ENCODE peak calls at places on chromosome 20, in four cellular contexts. M is GM23338, B is astrocyte, E is H1. O is an unnamed sample.

GRCh38 chr20:63574156-63574828 is at the start of gene HELZ2:
- DNase-seq in M (peak; percentile 84), B (peak; percentile 16), E (no peak), O (no peak)

GRCh38 chr20:16028923-16029322 is 544.3 kb downstream of the KIF16B start:
- DNase-seq in M (no peak), B (no peak), E (no peak), O (no peak)

GRCh38 chr20:32790751-32791057 is 28.5 kb downstream of the DNMT3B start:
- DNase-seq in M (no peak), B (no peak), E (no peak), O (no peak)

GRCh38 chr20:10171864-10172751 is 46.5 kb upstream of the SNAP25 start:
- DNase-seq in M (peak; percentile 71), B (peak; percentile 47), E (no peak), O (no peak)

GRCh38 chr20:4507288-4507719 is 214.4 kb upstream of the PRND start:
- DNase-seq in M (no peak), B (peak; percentile 97), E (no peak), O (no peak)

GRCh38 chr20:48635791-48636267 is 192.0 kb downstream of the PREX1 start:
- DNase-seq in M (peak; percentile 82), B (no peak), E (peak; percentile 41), O (no peak)

GRCh38 chr20:33444797-33445560 is 1.4 kb upstream of the SNTA1 start:
- DNase-seq in M (peak; percentile 46), B (no peak), E (no peak), O (no peak)

GRCh38 chr20:63750807-63751470 is 11.4 kb downstream of the SLC2A4RG start:
- DNase-seq in M (peak; percentile 57), B (no peak), E (no peak), O (no peak)

GRCh38 chr20:13611726-13612125 is 27.0 kb downstream of the TASP1 start:
- DNase-seq in M (no peak), B (no peak), E (no peak), O (no peak)

GRCh38 chr20:38905375-38905774 is 20.8 kb upstream of the FAM83D start:
- DNase-seq in M (no peak), B (no peak), E (no peak), O (no peak)

GRCh38 chr20:38897267-38897666 is 28.9 kb upstream of the FAM83D start:
- DNase-seq in M (no peak), B (no peak), E (no peak), O (no peak)

GRCh38 chr20:38900606-38901005 is 25.6 kb upstream of the FAM83D start:
- DNase-seq in M (no peak), B (no peak), E (no peak), O (no peak)

GRCh38 chr20:38903335-38903734 is 22.9 kb upstream of the FAM83D start:
- DNase-seq in M (no peak), B (no peak), E (no peak), O (no peak)

DNA sequence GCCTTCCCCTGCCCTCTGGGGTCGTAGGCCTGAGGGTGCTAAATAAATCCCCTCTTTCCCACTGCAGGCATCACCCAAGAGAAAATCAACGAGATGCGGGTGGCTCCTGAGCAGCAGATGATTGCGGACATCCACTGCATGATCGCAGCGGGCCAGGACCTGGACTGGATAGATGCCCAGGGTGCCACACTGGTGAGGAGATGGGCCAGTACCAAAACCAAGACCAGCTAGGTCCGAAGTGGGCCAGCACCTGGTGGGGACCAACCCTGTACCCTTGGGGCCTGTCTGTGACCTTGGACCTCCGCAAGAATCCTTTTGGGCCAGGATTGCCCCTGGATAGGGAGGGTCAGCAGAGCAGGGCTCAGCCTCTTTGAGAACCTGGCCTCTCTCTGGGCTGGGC is 23.6 kb upstream of the FAM83D start:
- DNase-seq in M (no peak), B (no peak), E (no peak), O (no peak)
- TF ChIP-seq CTCF in M (no peak), B (no peak), E (no peak), O (no peak)

GRCh38 chr20:39176457-39176856 is 214.3 kb downstream of the DHX35 start:
- DNase-seq in M (no peak), B (no peak), E (no peak), O (no peak)
- H2AFZ ChIP-seq in M (no peak overlapping the region), B (no peak overlapping the region), E (no peak overlapping the region), O (no peak overlapping the region)

DNA sequence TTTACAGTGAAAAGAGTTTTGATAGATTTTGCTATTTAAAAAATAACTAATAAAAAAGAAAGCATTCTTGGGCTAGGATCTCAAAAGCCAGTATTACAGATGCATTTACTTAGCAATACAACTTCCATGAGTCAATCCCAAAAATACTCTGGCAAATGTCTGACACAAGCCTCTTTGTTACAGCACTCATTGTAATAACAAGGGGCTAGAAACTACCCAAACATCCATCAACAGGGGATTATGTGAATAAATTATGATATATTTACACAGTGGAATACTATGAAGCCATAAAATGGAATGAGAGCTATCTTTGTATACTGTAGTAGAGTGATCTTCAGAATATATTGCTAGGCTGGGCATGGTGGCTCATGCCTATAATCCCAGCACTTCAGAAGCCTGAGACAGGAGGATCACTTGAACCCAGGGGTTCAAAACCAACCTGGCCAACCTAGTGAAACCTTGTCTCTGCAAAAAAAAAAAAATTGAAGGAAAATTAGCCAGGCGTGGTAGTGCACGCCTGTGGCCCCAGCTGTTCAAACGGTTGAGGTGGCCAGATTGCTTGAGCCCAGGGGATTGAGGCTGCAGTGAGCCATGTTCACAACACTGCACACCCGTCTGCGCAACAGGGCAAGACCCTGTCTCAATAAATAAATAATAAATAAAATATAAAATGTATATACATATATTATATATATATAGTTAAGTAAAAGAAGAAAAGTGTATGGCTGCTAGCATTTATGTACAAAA is 34.7 kb upstream of the TOP1 start:
- DNase-seq in M (no peak), B (no peak), E (no peak), O (no peak)
- H3K4me3 ChIP-seq in M (no peak overlapping the region), B (no peak overlapping the region), E (no peak overlapping the region), O (no peak overlapping the region)

DNA sequence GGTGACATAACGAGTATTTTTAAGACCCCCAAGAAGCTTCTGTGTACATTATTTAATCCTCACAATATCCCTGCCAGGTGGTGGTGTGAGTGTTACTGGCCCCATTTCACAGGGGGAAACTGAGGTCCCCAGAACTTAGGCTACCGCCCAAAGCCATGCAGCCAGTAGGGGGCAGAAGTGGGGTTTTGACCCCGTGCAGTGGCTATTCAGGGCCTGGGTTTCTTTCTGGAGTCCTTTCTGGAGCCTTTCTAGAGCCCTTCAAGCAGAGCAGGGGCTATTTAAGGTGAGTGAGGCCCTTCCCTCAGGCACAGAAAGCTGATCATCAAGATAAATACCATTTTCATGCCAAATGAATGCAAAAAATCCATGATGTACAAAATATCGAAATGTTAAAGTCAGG is 59.0 kb downstream of the CTCFL start:
- DNase-seq in M (no peak), B (no peak), E (no peak), O (no peak)
- TF ChIP-seq CTCF in M (peak; percentile 60), B (no peak), E (peak; percentile 51), O (no peak)

GRCh38 chr20:31573555-31574295 is 31.4 kb upstream of the ID1 start:
- DNase-seq in M (no peak), B (no peak), E (no peak), O (no peak)
- H2AFZ ChIP-seq in M (no peak overlapping the region), B (peak overlapping the region; percentile 35), E (no peak overlapping the region), O (peak overlapping the region; percentile 2)

DNA sequence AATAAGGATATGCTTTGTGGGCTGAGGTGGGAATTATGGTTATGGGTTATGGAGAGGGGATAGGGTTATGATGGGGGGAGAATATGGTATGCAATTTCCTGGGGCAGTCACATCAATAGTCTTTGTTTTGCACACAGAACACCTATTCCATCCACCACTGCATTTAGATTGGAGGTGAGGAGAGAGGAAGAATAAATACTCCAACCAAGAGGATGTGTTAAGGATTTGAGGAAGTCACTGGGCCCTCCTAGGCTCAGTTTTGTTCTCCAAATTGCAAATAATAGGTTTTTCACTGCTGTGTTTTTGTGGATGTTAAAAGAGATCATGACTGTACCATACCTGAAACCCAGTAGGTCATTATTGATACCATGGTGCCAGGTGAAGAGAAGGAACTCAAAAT is 29.5 kb upstream of the SIRPG start:
- DNase-seq in M (no peak), B (no peak), E (no peak), O (no peak)
- H3K4me3 ChIP-seq in M (no peak overlapping the region), B (no peak overlapping the region), E (no peak overlapping the region), O (no peak overlapping the region)

GRCh38 chr20:34705383-34706021 is 1.4 kb downstream of the TP53INP2 start:
- DNase-seq in M (peak; percentile 52), B (no peak), E (no peak), O (no peak)
- TF ChIP-seq CTCF in M (peak; percentile 21), B (no peak), E (no peak), O (peak; percentile 69)